ENCODE peak calls at places on chromosomes 12 and 14, in seven cellular contexts. V is NT2/D1, R is AML-193, E is fibroblast of the conjunctiva, N is Karpas-422, B is HFFc6, L is renal cortical epithelial cell. W is an unnamed sample.

GRCh38 chr12:16359512-16360491 is 12.4 kb downstream of the MGST1 start:
- DNase-seq in V (peak), L (peak), E (peak), N (peak), R (peak), B (peak), W (peak)

GRCh38 chr14:105430535-105430934 is 10.9 kb downstream of the MTA1 start:
- DNase-seq in V (no peak), E (peak), R (no peak), B (peak), L (peak), N (no peak), W (peak)

GRCh38 chr14:68947802-68948201 is 31.3 kb downstream of the ACTN1 start:
- DNase-seq in B (no peak), E (peak), L (no peak), V (no peak), N (no peak), R (no peak), W (no peak)

GRCh38 chr12:52263761-52264434 is 10.5 kb upstream of the KRT86 start:
- DNase-seq in E (no peak), N (no peak), R (no peak), V (no peak), L (no peak), B (no peak), W (no peak)

GRCh38 chr14:103483600-103483999 is 39.0 kb downstream of the CKB start:
- DNase-seq in R (no peak), N (no peak), B (peak), L (peak), E (peak), V (no peak), W (peak)

GRCh38 chr14:69288956-69289705 is 29.2 kb downstream of the GALNT16 start:
- DNase-seq in V (no peak), R (no peak), E (no peak), L (no peak), N (no peak), B (no peak), W (no peak)

GRCh38 chr14:63759454-63759853 is 31.6 kb upstream of the SGPP1 start:
- DNase-seq in L (no peak), N (no peak), E (no peak), R (no peak), V (no peak), B (no peak), W (no peak)

GRCh38 chr14:68813318-68813838 is 20.5 kb upstream of the ZFP36L1 start:
- DNase-seq in V (no peak), R (no peak), N (no peak), L (no peak), B (no peak), E (no peak), W (no peak)

GRCh38 chr14:21169587-21169986 is 13.7 kb upstream of the OR5AU1 start:
- DNase-seq in N (no peak), L (no peak), R (no peak), V (no peak), E (no peak), B (no peak), W (no peak)

GRCh38 chr14:104712881-104713734 is 10.9 kb upstream of the ADSS1 start:
- DNase-seq in E (no peak), R (no peak), V (no peak), L (no peak), B (no peak), N (no peak), W (no peak)

GRCh38 chr12:100995771-100996170 is 201.2 kb downstream of the ANO4 start:
- DNase-seq in L (no peak), B (no peak), N (no peak), V (no peak), E (no peak), R (no peak), W (no peak)

GRCh38 chr14:22572562-22573058 is 16.4 kb downstream of the DAD1 start:
- DNase-seq in V (no peak), B (peak), L (no peak), R (no peak), E (peak), N (no peak), W (no peak)

GRCh38 chr12:121167232-121167820 is 34.6 kb downstream of the P2RX7 start:
- DNase-seq in B (no peak), E (peak), L (peak), V (no peak), R (peak), N (no peak), W (no peak)

GRCh38 chr14:105532111-105532623 is 5.8 kb downstream of the TMEM121 start:
- DNase-seq in L (no peak), R (no peak), V (no peak), E (no peak), N (peak), B (no peak), W (no peak)

GRCh38 chr12:66115083-66115600 is 15.4 kb downstream of the LLPH start:
- DNase-seq in E (no peak), L (no peak), R (no peak), V (no peak), B (no peak), N (peak), W (no peak)

GRCh38 chr14:21044106-21044618 is 2.0 kb downstream of the RNASE7 start:
- DNase-seq in E (no peak), R (peak), N (no peak), B (no peak), V (no peak), L (peak), W (no peak)

GRCh38 chr12:52884526-52885293 is 20.2 kb downstream of the KRT8 start:
- DNase-seq in E (no peak), N (peak), L (peak), V (no peak), B (peak), R (peak), W (peak)

GRCh38 chr14:32109676-32110075 is 32.6 kb downstream of the ARHGAP5 start:
- DNase-seq in B (peak), L (no peak), N (no peak), V (no peak), E (no peak), R (no peak), W (no peak)